ENCODE peak calls at places on chromosomes 5 and 9, in six cellular contexts. T is IMR-90, J is H9, M is trophoblast cell, A is H1, Z is neuronal stem cell. H is an unnamed sample.

GRCh38 chr5:118125687-118126086 is 862.7 kb downstream of the DTWD2 start:
- DNase-seq in M (no peak), J (no peak), T (no peak), Z (no peak), A (no peak), H (no peak)

GRCh38 chr9:127209220-127209619 is 55.4 kb upstream of the GARNL3 start:
- DNase-seq in T (no peak), Z (no peak), A (no peak), M (no peak), J (no peak), H (no peak)

GRCh38 chr5:167720676-167721260 is 570.7 kb upstream of the WWC1 start:
- DNase-seq in J (no peak), A (no peak), T (peak), M (no peak), Z (no peak), H (peak)

GRCh38 chr5:123217183-123217582 is 128.1 kb downstream of the PRDM6 start:
- DNase-seq in M (no peak), J (no peak), A (no peak), T (peak), Z (no peak), H (no peak)

GRCh38 chr5:68255305-68256130 is 40.0 kb downstream of the PIK3R1 start:
- DNase-seq in M (no peak), J (no peak), A (no peak), Z (no peak), T (no peak), H (no peak)

GRCh38 chr5:67414712-67415111 is 218.1 kb upstream of the CD180 start:
- DNase-seq in T (peak), J (peak), Z (no peak), M (peak), A (no peak), H (no peak)

GRCh38 chr9:81717061-81717746 is 27.9 kb upstream of the TLE1 start:
- DNase-seq in T (no peak), Z (no peak), J (no peak), M (no peak), A (no peak), H (no peak)

GRCh38 chr9:100029246-100029645 is 69.6 kb downstream of the ERP44 start:
- DNase-seq in T (no peak), A (no peak), J (no peak), Z (no peak), M (no peak), H (no peak)

GRCh38 chr5:4947899-4948556 is 192.1 kb upstream of the ADAMTS16 start:
- DNase-seq in Z (no peak), J (no peak), A (no peak), M (no peak), T (no peak), H (no peak)

GRCh38 chr9:115018547-115019435 is 88.4 kb upstream of the TNFSF8 start:
- DNase-seq in A (no peak), M (no peak), J (no peak), Z (no peak), T (peak), H (peak)

GRCh38 chr9:35277171-35277520 is 115.3 kb downstream of the UNC13B start:
- DNase-seq in A (no peak), T (no peak), Z (no peak), J (no peak), M (no peak), H (no peak)

GRCh38 chr5:5650242-5650641 is 227.8 kb downstream of the ICE1 start:
- DNase-seq in T (no peak), A (no peak), M (peak), Z (no peak), J (no peak), H (no peak)

GRCh38 chr9:136729144-136729543 is 13.6 kb downstream of the LCN10 start:
- DNase-seq in M (no peak), T (no peak), J (no peak), Z (no peak), A (no peak), H (no peak)

GRCh38 chr5:56460681-56461191 is 227.6 kb upstream of the ANKRD55 start:
- DNase-seq in J (no peak), Z (no peak), A (no peak), T (no peak), M (no peak), H (no peak)

GRCh38 chr9:88747768-88748167 is 212.8 kb downstream of the NXNL2 start:
- DNase-seq in T (peak), Z (no peak), J (peak), M (no peak), A (no peak), H (peak)

GRCh38 chr5:132095077-132095744 is 21.6 kb downstream of the CSF2 start:
- DNase-seq in Z (no peak), J (no peak), T (no peak), A (no peak), M (no peak), H (peak)

GRCh38 chr5:72649449-72649848 is 142.2 kb upstream of the ZNF366 start:
- DNase-seq in M (no peak), Z (no peak), T (peak), A (no peak), J (no peak), H (peak)

GRCh38 chr5:133440467-133441115 is 171.8 kb downstream of the FSTL4 start:
- DNase-seq in M (no peak), T (no peak), Z (no peak), J (no peak), A (no peak), H (no peak)

GRCh38 chr5:163489055-163489744 is 16.2 kb upstream of the MAT2B start:
- DNase-seq in Z (no peak), J (peak), T (peak), A (peak), M (no peak), H (peak)

GRCh38 chr9:113609562-113610318 is 146.2 kb downstream of the RGS3 start:
- DNase-seq in J (peak), Z (no peak), T (peak), A (no peak), M (peak), H (peak)

GRCh38 chr9:34501889-34502425 is 20.8 kb downstream of the ENHO start:
- DNase-seq in A (no peak), Z (no peak), T (peak), J (peak), M (no peak), H (no peak)

GRCh38 chr5:84383816-84384603 is 670 bp downstream of the EDIL3 start:
- DNase-seq in Z (peak), J (peak), A (peak), T (peak), M (peak), H (peak)

GRCh38 chr5:106093149-106093548 is 1577.6 kb downstream of the EFNA5 start:
- DNase-seq in J (no peak), M (no peak), A (no peak), T (no peak), Z (no peak), H (no peak)

GRCh38 chr9:128706671-128707381 is 4.5 kb downstream of the PKN3 start:
- DNase-seq in M (no peak), A (no peak), J (no peak), T (no peak), Z (no peak), H (no peak)

GRCh38 chr5:106545325-106545724 is 1125.4 kb downstream of the EFNA5 start:
- DNase-seq in M (no peak), Z (no peak), T (no peak), A (no peak), J (no peak), H (no peak)

GRCh38 chr5:135033026-135033861 is 784 bp downstream of the PITX1 start:
- DNase-seq in Z (peak), T (peak), J (peak), M (peak), A (peak), H (peak)

GRCh38 chr5:67426961-67427630 is 230.5 kb upstream of the CD180 start:
- DNase-seq in Z (no peak), J (no peak), M (no peak), A (no peak), T (no peak), H (no peak)

GRCh38 chr5:69048233-69048632 is 45.6 kb upstream of the SLC30A5 start:
- DNase-seq in J (no peak), T (no peak), Z (no peak), M (no peak), A (no peak), H (no peak)

GRCh38 chr9:29039258-29039657 is 1466.0 kb upstream of the C9orf72 start:
- DNase-seq in M (no peak), Z (no peak), T (no peak), A (no peak), J (no peak), H (peak)

GRCh38 chr9:967436-967835 is 9.0 kb upstream of the DMRT3 start:
- DNase-seq in J (peak), Z (no peak), T (no peak), M (no peak), A (no peak), H (no peak)
- H2AFZ ChIP-seq in J (no peak), Z (no peak), T (no peak), M (no peak), A (no peak), H (no peak)

DNA sequence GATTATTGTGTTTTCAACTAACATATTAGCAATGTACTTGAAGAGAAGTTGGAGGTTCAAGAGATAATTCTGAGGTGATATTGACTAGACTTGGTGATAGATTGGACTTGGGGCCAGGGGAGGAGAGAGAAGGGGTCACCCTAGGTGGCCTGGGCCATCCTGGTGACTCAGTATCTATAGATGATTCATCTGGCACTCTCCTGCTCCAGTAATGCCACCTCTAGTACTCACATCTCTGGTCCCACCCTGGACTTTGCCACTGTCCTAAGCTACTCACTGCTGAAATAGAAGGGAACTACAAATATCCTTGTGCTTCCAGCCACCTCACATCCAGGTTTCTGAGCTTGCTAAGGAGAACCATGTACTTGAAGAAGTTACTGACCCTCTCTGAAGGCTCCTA is 249.9 kb downstream of the ARRDC3 start:
- DNase-seq in A (no peak), M (no peak), Z (no peak), T (no peak), J (no peak), H (no peak)
- H2BK120ac ChIP-seq in A (no peak), M (no peak), Z (no peak), T (no peak), J (no peak), H (no peak)

GRCh38 chr9:121651295-121652036 is at the start of gene DAB2IP:
- DNase-seq in J (peak), Z (peak), A (peak), M (no peak), T (peak), H (peak)
- H2AFZ ChIP-seq in J (no peak), Z (peak), A (no peak), M (peak), T (peak), H (peak)

GRCh38 chr5:96080557-96080956 is 118.9 kb upstream of the ELL2 start:
- DNase-seq in J (no peak), A (no peak), Z (no peak), M (no peak), T (peak), H (peak)

GRCh38 chr5:96079962-96080361 is 118.3 kb upstream of the ELL2 start:
- DNase-seq in J (no peak), T (no peak), M (no peak), Z (no peak), A (no peak), H (no peak)

GRCh38 chr5:96084874-96085545 is 123.4 kb upstream of the ELL2 start:
- DNase-seq in A (no peak), J (no peak), M (no peak), T (no peak), Z (no peak), H (no peak)

GRCh38 chr5:96081276-96081858 is 119.7 kb upstream of the ELL2 start:
- DNase-seq in A (no peak), M (no peak), J (no peak), Z (no peak), T (peak), H (peak)

GRCh38 chr5:96083361-96083881 is 121.8 kb upstream of the ELL2 start:
- DNase-seq in J (peak), A (no peak), Z (no peak), T (peak), M (no peak), H (peak)
- H2BK120ac ChIP-seq in J (no peak), A (no peak), Z (no peak), T (peak), M (no peak), H (no peak)

DNA sequence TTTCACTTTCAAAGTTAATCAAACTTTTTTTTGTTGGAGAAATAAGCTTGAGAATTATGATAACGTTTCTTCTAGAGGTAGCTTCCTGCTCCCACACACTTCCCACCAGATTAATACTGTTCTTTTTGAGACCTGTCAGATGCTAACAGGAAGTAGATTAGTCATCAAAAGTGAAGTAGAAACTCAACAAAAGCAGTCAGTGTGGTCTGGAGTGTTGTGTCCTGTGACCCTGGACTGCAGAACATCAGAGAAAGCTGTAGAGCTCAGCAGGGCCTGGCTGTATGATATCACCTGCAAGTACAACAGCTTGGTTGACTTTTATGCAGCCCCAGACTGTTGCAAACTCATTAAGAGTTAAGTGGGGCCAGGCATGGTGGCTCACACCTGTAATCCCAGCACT is 495.7 kb upstream of the CYLC2 start:
- DNase-seq in J (no peak), M (no peak), A (no peak), Z (no peak), T (no peak), H (no peak)
- H2AFZ ChIP-seq in J (no peak), M (no peak), A (no peak), Z (no peak), T (no peak), H (no peak)

GRCh38 chr5:136734638-136735037 is 369.3 kb upstream of the TRPC7 start:
- DNase-seq in A (no peak), T (no peak), Z (no peak), J (no peak), M (no peak), H (no peak)
- H2BK120ac ChIP-seq in A (no peak), T (no peak), Z (no peak), J (no peak), M (peak), H (no peak)

DNA sequence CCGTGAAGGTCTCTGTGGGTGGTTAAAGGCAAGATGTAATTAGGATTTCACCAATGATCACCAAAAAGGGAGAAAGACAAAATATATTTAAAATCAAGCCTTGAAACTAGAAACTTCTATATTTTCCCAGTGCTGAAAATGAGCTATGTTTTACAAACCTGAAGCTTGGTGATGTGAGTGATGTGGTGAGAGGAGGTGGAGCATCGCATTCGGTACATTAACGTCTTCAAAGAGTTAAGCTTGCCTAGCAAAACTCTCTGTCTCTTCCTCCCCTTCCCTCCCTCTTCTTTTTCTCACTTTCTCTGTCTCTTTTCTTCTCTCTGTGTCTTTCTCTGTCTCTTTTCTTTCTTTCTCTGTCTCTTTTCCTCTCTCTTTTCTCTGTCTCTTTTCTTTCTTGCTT is 347.3 kb upstream of the IRX2 start:
- DNase-seq in M (no peak), T (no peak), J (no peak), A (no peak), Z (no peak), H (no peak)
- H2AFZ ChIP-seq in M (no peak), T (no peak), J (no peak), A (no peak), Z (no peak), H (no peak)

GRCh38 chr9:132670816-132671371 is 630 bp downstream of the GTF3C4 start:
- DNase-seq in A (peak), T (peak), Z (peak), J (peak), M (no peak), H (peak)

GRCh38 chr9:132670359-132670815 is at the start of gene GTF3C4:
- DNase-seq in M (peak), T (peak), A (peak), Z (peak), J (no peak), H (peak)

GRCh38 chr9:132669329-132669635 is 501 bp downstream of the DDX31 start:
- DNase-seq in M (no peak), T (no peak), Z (no peak), A (no peak), J (no peak), H (no peak)

GRCh38 chr9:132671620-132672412 is 1.6 kb downstream of the GTF3C4 start:
- DNase-seq in T (peak), J (no peak), Z (no peak), M (no peak), A (no peak), H (peak)

DNA sequence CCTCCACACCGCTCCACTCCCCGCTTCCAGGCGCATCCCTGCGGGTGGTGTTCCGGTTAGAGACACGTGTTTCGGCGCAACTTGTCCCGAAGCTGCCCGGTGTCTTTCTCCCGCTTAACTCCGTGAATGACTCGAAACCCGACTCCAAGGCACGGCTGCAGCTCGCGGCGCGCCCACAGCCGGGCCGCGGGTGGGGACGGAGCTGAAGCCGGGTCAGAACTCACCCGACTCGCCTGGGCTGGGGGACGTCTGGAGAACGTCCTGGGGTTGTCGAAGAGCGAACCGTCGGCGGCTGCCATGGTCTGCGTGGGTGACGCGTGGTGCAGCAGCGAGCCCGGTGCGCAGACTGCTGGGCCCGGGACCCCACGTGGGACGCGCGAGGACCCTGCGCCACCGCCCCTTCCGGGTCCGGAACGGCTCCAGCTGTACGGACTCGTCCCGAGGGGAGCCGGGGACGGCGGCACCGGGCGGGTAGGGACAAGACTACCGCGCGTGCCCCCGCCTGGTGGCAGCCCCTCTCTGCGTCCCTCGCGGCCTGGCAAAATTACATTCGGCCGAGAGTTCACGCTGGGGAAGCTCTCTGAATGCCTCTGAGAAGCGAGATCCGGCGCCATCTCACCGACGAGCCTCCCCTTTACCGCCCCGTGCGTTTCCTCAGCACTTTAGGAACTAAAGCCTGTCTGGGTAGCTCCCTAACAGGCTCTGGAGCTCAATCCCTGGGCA is at the start of gene DDX31:
- DNase-seq in M (peak), T (peak), A (peak), Z (peak), J (peak), H (peak)
- H2BK120ac ChIP-seq in M (peak), T (peak), A (peak), Z (peak), J (no peak), H (peak)

GRCh38 chr9:23582836-23583235 is 243.2 kb downstream of the ELAVL2 start:
- DNase-seq in J (no peak), A (no peak), M (no peak), Z (no peak), T (no peak), H (no peak)

GRCh38 chr9:23587433-23587832 is 238.6 kb downstream of the ELAVL2 start:
- DNase-seq in T (no peak), J (no peak), A (no peak), Z (no peak), M (no peak), H (peak)

GRCh38 chr9:23590601-23591000 is 235.4 kb downstream of the ELAVL2 start:
- DNase-seq in M (peak), T (no peak), A (no peak), Z (no peak), J (no peak), H (peak)

GRCh38 chr9:23586906-23587305 is 239.1 kb downstream of the ELAVL2 start:
- DNase-seq in Z (no peak), M (no peak), T (no peak), J (no peak), A (no peak), H (no peak)

GRCh38 chr9:23587903-23588302 is 238.1 kb downstream of the ELAVL2 start:
- DNase-seq in T (no peak), M (no peak), Z (no peak), A (peak), J (peak), H (no peak)
- H2AFZ ChIP-seq in T (no peak), M (no peak), Z (no peak), A (no peak), J (no peak), H (no peak)